ENCODE peak calls at places on chromosome X, in nine cellular contexts. Y is endothelial cell of umbilical vein, V is stomach, H is HCT116, N is testis, O is K562, I is transverse colon, J is right lobe of liver, U is tibial nerve. X is an unnamed sample.
A peak's percentile ranks its signal among the peaks of the same experiment; 100 is the strongest.

GRCh38 chrX:109818921-109819320 is 85.9 kb upstream of the ACSL4 start:
- DNase-seq in Y (no peak), V (no peak), H (no peak), N (peak; percentile 28), O (no peak), I (no peak), J (no peak), U (no peak), X (no peak)

GRCh38 chrX:9940397-9940796 is 26.8 kb upstream of the CLDN34 start:
- DNase-seq in Y (peak; percentile 78), V (no peak), H (no peak), N (no peak), O (no peak), I (no peak), J (no peak), U (no peak), X (no peak)

GRCh38 chrX:115560211-115560977 is 580 bp upstream of the PLS3 start:
- DNase-seq in Y (peak; percentile 70), V (no peak), H (peak; percentile 48), N (no peak), O (no peak), I (no peak), J (no peak), U (no peak), X (peak; percentile 40)

GRCh38 chrX:38052096-38052495 is 45.7 kb downstream of the SYTL5 start:
- DNase-seq in Y (peak; percentile 35), V (no peak), H (peak; percentile 56), N (no peak), O (no peak), I (no peak), J (no peak), U (no peak), X (no peak)

GRCh38 chrX:9392445-9392844 is 72.4 kb upstream of the TBL1X start:
- DNase-seq in Y (no peak), V (no peak), H (no peak), N (no peak), O (no peak), I (no peak), J (no peak), U (no peak), X (no peak)

GRCh38 chrX:34915463-34916225 is 27.0 kb upstream of the FAM47B start:
- DNase-seq in Y (no peak), V (no peak), H (no peak), N (no peak), O (no peak), I (no peak), J (no peak), U (no peak), X (no peak)

GRCh38 chrX:68433155-68433980 is at the start of gene OPHN1:
- DNase-seq in Y (peak; percentile 72), V (peak; percentile 82), H (peak; percentile 55), N (peak; percentile 81), O (peak; percentile 57), I (peak; percentile 83), J (peak; percentile 63), U (peak; percentile 64), X (peak; percentile 81)

GRCh38 chrX:86002076-86002896 is 45.1 kb downstream of the CHM start:
- DNase-seq in Y (no peak), V (peak; percentile 49), H (peak; percentile 7), N (no peak), O (peak; percentile 8), I (peak; percentile 60), J (no peak), U (no peak), X (no peak)

GRCh38 chrX:71616672-71617529 is 1.4 kb downstream of the CXCR3 start:
- DNase-seq in Y (no peak), V (no peak), H (no peak), N (no peak), O (no peak), I (peak; percentile 81), J (peak; percentile 73), U (no peak), X (peak; percentile 30)

GRCh38 chrX:71615954-71616353 is 2.4 kb downstream of the CXCR3 start:
- DNase-seq in Y (no peak), V (no peak), H (no peak), N (no peak), O (no peak), I (no peak), J (no peak), U (no peak), X (no peak)

GRCh38 chrX:71615056-71615455 is 3.3 kb downstream of the CXCR3 start:
- DNase-seq in Y (no peak), V (no peak), H (no peak), N (no peak), O (no peak), I (no peak), J (no peak), U (no peak), X (no peak)

GRCh38 chrX:71609095-71609750 is 9.1 kb downstream of the CXCR3 start:
- DNase-seq in Y (no peak), V (no peak), H (no peak), N (no peak), O (no peak), I (no peak), J (no peak), U (no peak), X (no peak)

DNA sequence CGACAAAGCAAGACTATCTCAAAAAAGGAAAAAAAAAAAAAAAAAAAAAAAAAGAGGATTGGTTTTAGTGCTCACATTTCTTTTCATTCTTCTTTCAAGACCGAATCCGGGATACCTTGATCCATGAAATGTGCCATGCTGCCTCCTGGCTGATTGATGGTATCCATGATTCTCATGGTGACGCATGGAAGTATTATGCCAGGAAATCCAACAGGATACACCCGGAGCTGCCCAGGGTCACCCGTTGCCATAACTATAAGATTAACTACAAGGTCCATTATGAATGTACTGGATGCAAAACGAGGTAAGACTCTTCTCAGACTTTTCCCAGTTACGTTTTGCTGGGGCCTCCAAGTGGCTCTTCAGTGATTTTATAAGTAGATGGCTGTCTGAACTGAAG is 6.1 kb downstream of the CXCR3 start:
- DNase-seq in Y (peak; percentile 85), V (no peak), H (no peak), N (no peak), O (no peak), I (no peak), J (no peak), U (no peak), X (no peak)
- H3K4me3 ChIP-seq in Y (no peak overlapping the region), V (no peak overlapping the region), H (no peak overlapping the region), N (no peak overlapping the region), O (no peak overlapping the region), I (no peak overlapping the region), J (no peak overlapping the region), U (no peak overlapping the region), X (no peak overlapping the region)

DNA sequence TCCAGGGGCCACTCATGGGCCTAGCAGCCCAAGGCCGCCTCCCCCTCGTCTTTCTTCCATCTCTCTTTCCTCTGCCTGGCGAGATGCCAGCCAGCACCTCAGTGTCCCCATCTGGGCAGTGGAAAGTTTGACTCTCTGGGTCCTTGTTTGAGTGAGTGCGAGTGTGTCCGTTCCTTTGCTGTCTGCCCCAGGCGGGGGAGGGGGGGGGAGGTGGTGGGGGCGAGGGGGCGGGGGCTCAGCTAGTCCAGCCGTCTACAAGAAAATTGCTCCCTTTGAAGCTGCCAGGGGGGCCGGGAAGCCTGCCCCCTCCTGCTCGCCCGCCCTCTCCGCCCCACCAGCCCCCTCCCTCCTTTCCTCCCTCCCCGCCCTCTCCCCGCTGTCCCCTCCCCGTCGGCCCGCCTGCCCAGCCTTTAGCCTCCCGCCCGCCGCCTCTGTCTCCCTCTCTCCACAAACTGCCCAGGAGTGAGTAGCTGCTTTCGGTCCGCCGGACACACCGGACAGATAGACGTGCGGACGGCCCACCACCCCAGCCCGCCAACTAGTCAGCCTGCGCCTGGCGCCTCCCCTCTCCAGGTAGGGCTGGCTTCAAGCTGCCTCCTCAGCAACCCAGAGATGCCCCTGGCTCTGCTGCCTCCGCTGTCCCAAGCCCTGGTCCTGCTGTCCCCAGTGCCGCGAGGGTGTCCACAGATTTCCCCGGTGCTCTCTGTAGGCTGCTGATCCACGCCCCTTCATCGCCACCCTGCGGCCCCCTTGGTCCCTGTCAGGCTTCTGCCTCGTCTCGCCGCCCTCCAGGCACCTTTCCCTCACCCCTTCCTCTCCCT is at the start of gene BGN:
- DNase-seq in Y (peak; percentile 81), V (no peak), H (no peak), N (peak; percentile 30), O (peak; percentile 41), I (no peak), J (no peak), U (no peak), X (peak; percentile 76)
- TF ChIP-seq POLR2A in Y (peak; percentile 75), V (no peak), H (no peak), N (no peak), O (no peak), I (no peak), J (no peak), U (no peak), X (no peak)

GRCh38 chrX:15854712-15855561 is at the start of gene AP1S2:
- DNase-seq in Y (peak; percentile 95), V (peak; percentile 96), H (peak; percentile 78), N (peak; percentile 92), O (peak; percentile 85), I (peak; percentile 97), J (peak; percentile 94), U (peak; percentile 78), X (peak; percentile 89)

GRCh38 chrX:15853586-15854079 is 980 bp downstream of the AP1S2 start:
- DNase-seq in Y (peak; percentile 25), V (no peak), H (no peak), N (no peak), O (no peak), I (no peak), J (no peak), U (no peak), X (no peak)

GRCh38 chrX:15855562-15856256 is 1.1 kb upstream of the AP1S2 start:
- DNase-seq in Y (peak; percentile 14), V (no peak), H (no peak), N (no peak), O (peak; percentile 9), I (no peak), J (no peak), U (no peak), X (no peak)

GRCh38 chrX:15856580-15856979 is 2.0 kb upstream of the AP1S2 start:
- DNase-seq in Y (no peak), V (no peak), H (no peak), N (no peak), O (no peak), I (no peak), J (no peak), U (no peak), X (no peak)

DNA sequence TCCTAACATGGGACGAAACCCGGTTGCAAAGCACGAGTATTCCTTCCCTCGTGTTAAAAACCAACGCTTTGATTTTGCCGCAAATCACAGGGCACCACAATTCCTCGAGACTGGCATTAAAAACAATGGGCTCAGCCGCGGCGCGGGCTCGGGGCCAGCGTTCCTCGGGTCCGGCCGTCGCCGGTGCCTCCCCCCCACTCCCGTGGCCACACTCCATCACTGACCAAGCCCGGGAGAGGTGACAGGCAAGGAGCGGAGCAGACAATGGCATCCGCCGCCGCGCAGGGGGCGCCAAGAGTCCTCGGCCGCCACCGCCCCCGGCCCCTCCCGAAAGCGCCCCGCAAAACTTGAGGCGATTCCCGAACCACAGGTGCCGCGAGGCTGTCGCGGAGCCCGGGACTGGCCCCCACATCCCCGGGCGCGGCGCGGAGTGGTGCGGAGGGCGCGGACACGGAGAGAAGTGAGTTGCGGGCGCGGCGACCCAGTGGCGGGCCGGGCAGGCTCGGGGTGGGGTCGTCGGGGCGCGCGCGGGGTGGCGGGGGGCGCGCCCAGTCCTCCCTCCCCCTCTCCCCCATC is 445 bp downstream of the AP1S2 start:
- DNase-seq in Y (no peak), V (peak; percentile 38), H (no peak), N (peak; percentile 61), O (peak; percentile 60), I (peak; percentile 60), J (peak; percentile 58), U (peak; percentile 14), X (peak; percentile 61)
- TF ChIP-seq CTCF in Y (no peak), V (peak; percentile 17), H (no peak), N (no peak), O (peak; percentile 53), I (no peak), J (peak; percentile 25), U (peak; percentile 28), X (no peak)

GRCh38 chrX:136157187-136157586 is 9.9 kb downstream of the FHL1 start:
- DNase-seq in Y (no peak), V (no peak), H (no peak), N (no peak), O (no peak), I (no peak), J (no peak), U (no peak), X (no peak)
- H3K4me3 ChIP-seq in Y (no peak overlapping the region), V (no peak overlapping the region), H (no peak overlapping the region), N (no peak overlapping the region), O (no peak overlapping the region), I (no peak overlapping the region), J (no peak overlapping the region), U (no peak overlapping the region), X (no peak overlapping the region)

X was measured in thyroid gland.